ENCODE peak calls at places on chromosome 6, in nine cellular contexts. One of them, this sample, is unnamed.

GRCh38 chr6:117389227-117390057 is 36.3 kb downstream of the ROS1 start:
- DNase-seq in RPMI8226: no peak
- DNase-seq in midbrain: no peak
- DNase-seq in BJ: no peak
- DNase-seq in hepatocyte: peak; percentile 71
- DNase-seq in lung microvascular endothelial cell: no peak
- DNase-seq in astrocyte of the spinal cord: no peak
- DNase-seq in A549: peak; percentile 5
- DNase-seq in stimulated activated CD4-positive, alpha-beta T cell treated with anti-CD3 and anti-CD28 coated beads, Interleukin-1b, Interleukin-23, amount 100 ng/mL, for 48 hours: no peak
- DNase-seq in this sample: peak; percentile 90

GRCh38 chr6:158573542-158573931 is 13.6 kb downstream of the TMEM181 start:
- DNase-seq in RPMI8226: no peak
- DNase-seq in midbrain: no peak
- DNase-seq in BJ: no peak
- DNase-seq in hepatocyte: no peak
- DNase-seq in lung microvascular endothelial cell: no peak
- DNase-seq in astrocyte of the spinal cord: no peak
- DNase-seq in A549: no peak
- DNase-seq in stimulated activated CD4-positive, alpha-beta T cell treated with anti-CD3 and anti-CD28 coated beads, Interleukin-1b, Interleukin-23, amount 100 ng/mL, for 48 hours: no peak
- DNase-seq in this sample: no peak

GRCh38 chr6:107629545-107630147 is 139.7 kb downstream of the SOBP start:
- DNase-seq in RPMI8226: no peak
- DNase-seq in midbrain: no peak
- DNase-seq in BJ: no peak
- DNase-seq in hepatocyte: peak; percentile 26
- DNase-seq in lung microvascular endothelial cell: peak; percentile 20
- DNase-seq in astrocyte of the spinal cord: no peak
- DNase-seq in A549: no peak
- DNase-seq in stimulated activated CD4-positive, alpha-beta T cell treated with anti-CD3 and anti-CD28 coated beads, Interleukin-1b, Interleukin-23, amount 100 ng/mL, for 48 hours: no peak
- DNase-seq in this sample: no peak

GRCh38 chr6:37575221-37575620 is 75.5 kb upstream of the CCDC167 start:
- DNase-seq in RPMI8226: no peak
- DNase-seq in midbrain: no peak
- DNase-seq in BJ: no peak
- DNase-seq in hepatocyte: no peak
- DNase-seq in lung microvascular endothelial cell: no peak
- DNase-seq in astrocyte of the spinal cord: no peak
- DNase-seq in A549: no peak
- DNase-seq in stimulated activated CD4-positive, alpha-beta T cell treated with anti-CD3 and anti-CD28 coated beads, Interleukin-1b, Interleukin-23, amount 100 ng/mL, for 48 hours: no peak
- DNase-seq in this sample: no peak

GRCh38 chr6:168078943-168079405 is at the start of gene FRMD1:
- DNase-seq in RPMI8226: no peak
- DNase-seq in midbrain: no peak
- DNase-seq in BJ: no peak
- DNase-seq in hepatocyte: peak; percentile 44
- DNase-seq in lung microvascular endothelial cell: no peak
- DNase-seq in astrocyte of the spinal cord: no peak
- DNase-seq in A549: no peak
- DNase-seq in stimulated activated CD4-positive, alpha-beta T cell treated with anti-CD3 and anti-CD28 coated beads, Interleukin-1b, Interleukin-23, amount 100 ng/mL, for 48 hours: no peak
- DNase-seq in this sample: no peak

GRCh38 chr6:134077301-134077700 is 24.9 kb upstream of the SLC2A12 start:
- DNase-seq in RPMI8226: no peak
- DNase-seq in midbrain: no peak
- DNase-seq in BJ: no peak
- DNase-seq in hepatocyte: no peak
- DNase-seq in lung microvascular endothelial cell: peak; percentile 75
- DNase-seq in astrocyte of the spinal cord: peak; percentile 51
- DNase-seq in A549: no peak
- DNase-seq in stimulated activated CD4-positive, alpha-beta T cell treated with anti-CD3 and anti-CD28 coated beads, Interleukin-1b, Interleukin-23, amount 100 ng/mL, for 48 hours: no peak
- DNase-seq in this sample: no peak

GRCh38 chr6:93417421-93417996 is 1.9 kb downstream of the EPHA7 start:
- DNase-seq in RPMI8226: no peak
- DNase-seq in midbrain: peak; percentile 63
- DNase-seq in BJ: no peak
- DNase-seq in hepatocyte: peak; percentile 48
- DNase-seq in lung microvascular endothelial cell: peak; percentile 0
- DNase-seq in astrocyte of the spinal cord: peak; percentile 70
- DNase-seq in A549: peak; percentile 4
- DNase-seq in stimulated activated CD4-positive, alpha-beta T cell treated with anti-CD3 and anti-CD28 coated beads, Interleukin-1b, Interleukin-23, amount 100 ng/mL, for 48 hours: no peak
- DNase-seq in this sample: no peak

GRCh38 chr6:24060982-24061754 is 64.8 kb upstream of the NRSN1 start:
- DNase-seq in RPMI8226: no peak
- DNase-seq in midbrain: no peak
- DNase-seq in BJ: no peak
- DNase-seq in hepatocyte: no peak
- DNase-seq in lung microvascular endothelial cell: no peak
- DNase-seq in astrocyte of the spinal cord: no peak
- DNase-seq in A549: no peak
- DNase-seq in stimulated activated CD4-positive, alpha-beta T cell treated with anti-CD3 and anti-CD28 coated beads, Interleukin-1b, Interleukin-23, amount 100 ng/mL, for 48 hours: no peak
- DNase-seq in this sample: no peak

GRCh38 chr6:132461958-132462357 is 51.0 kb downstream of the STX7 start:
- DNase-seq in RPMI8226: no peak
- DNase-seq in midbrain: no peak
- DNase-seq in BJ: no peak
- DNase-seq in hepatocyte: no peak
- DNase-seq in lung microvascular endothelial cell: no peak
- DNase-seq in astrocyte of the spinal cord: no peak
- DNase-seq in A549: no peak
- DNase-seq in stimulated activated CD4-positive, alpha-beta T cell treated with anti-CD3 and anti-CD28 coated beads, Interleukin-1b, Interleukin-23, amount 100 ng/mL, for 48 hours: no peak
- DNase-seq in this sample: no peak

GRCh38 chr6:139977887-139978332 is 603.5 kb upstream of the CITED2 start:
- DNase-seq in RPMI8226: no peak
- DNase-seq in midbrain: no peak
- DNase-seq in BJ: peak; percentile 57
- DNase-seq in hepatocyte: peak; percentile 61
- DNase-seq in lung microvascular endothelial cell: no peak
- DNase-seq in astrocyte of the spinal cord: peak; percentile 57
- DNase-seq in A549: no peak
- DNase-seq in stimulated activated CD4-positive, alpha-beta T cell treated with anti-CD3 and anti-CD28 coated beads, Interleukin-1b, Interleukin-23, amount 100 ng/mL, for 48 hours: no peak
- DNase-seq in this sample: peak; percentile 78

GRCh38 chr6:32825966-32826365 is 9.2 kb upstream of the HLA-DOB start:
- DNase-seq in RPMI8226: peak; percentile 6
- DNase-seq in midbrain: peak; percentile 13
- DNase-seq in BJ: peak; percentile 35
- DNase-seq in hepatocyte: no peak
- DNase-seq in lung microvascular endothelial cell: peak; percentile 38
- DNase-seq in astrocyte of the spinal cord: peak; percentile 29
- DNase-seq in A549: no peak
- DNase-seq in stimulated activated CD4-positive, alpha-beta T cell treated with anti-CD3 and anti-CD28 coated beads, Interleukin-1b, Interleukin-23, amount 100 ng/mL, for 48 hours: no peak
- DNase-seq in this sample: peak; percentile 87

GRCh38 chr6:107116328-107116892 is 1.1 kb upstream of the BEND3 start:
- DNase-seq in RPMI8226: peak; percentile 68
- DNase-seq in midbrain: no peak
- DNase-seq in BJ: no peak
- DNase-seq in hepatocyte: peak; percentile 58
- DNase-seq in lung microvascular endothelial cell: peak; percentile 44
- DNase-seq in astrocyte of the spinal cord: peak; percentile 32
- DNase-seq in A549: no peak
- DNase-seq in stimulated activated CD4-positive, alpha-beta T cell treated with anti-CD3 and anti-CD28 coated beads, Interleukin-1b, Interleukin-23, amount 100 ng/mL, for 48 hours: peak; percentile 25
- DNase-seq in this sample: no peak

GRCh38 chr6:1624848-1625341 is 15.2 kb downstream of the FOXC1 start:
- DNase-seq in RPMI8226: no peak
- DNase-seq in midbrain: no peak
- DNase-seq in BJ: no peak
- DNase-seq in hepatocyte: peak; percentile 42
- DNase-seq in lung microvascular endothelial cell: peak; percentile 82
- DNase-seq in astrocyte of the spinal cord: no peak
- DNase-seq in A549: no peak
- DNase-seq in stimulated activated CD4-positive, alpha-beta T cell treated with anti-CD3 and anti-CD28 coated beads, Interleukin-1b, Interleukin-23, amount 100 ng/mL, for 48 hours: no peak
- DNase-seq in this sample: no peak

GRCh38 chr6:85662251-85662650 is 19.6 kb upstream of the SYNCRIP start:
- DNase-seq in RPMI8226: no peak
- DNase-seq in midbrain: no peak
- DNase-seq in BJ: no peak
- DNase-seq in hepatocyte: no peak
- DNase-seq in lung microvascular endothelial cell: no peak
- DNase-seq in astrocyte of the spinal cord: no peak
- DNase-seq in A549: no peak
- DNase-seq in stimulated activated CD4-positive, alpha-beta T cell treated with anti-CD3 and anti-CD28 coated beads, Interleukin-1b, Interleukin-23, amount 100 ng/mL, for 48 hours: no peak
- DNase-seq in this sample: no peak

GRCh38 chr6:56091159-56091869 is 156.1 kb downstream of the COL21A1 start:
- DNase-seq in RPMI8226: no peak
- DNase-seq in midbrain: no peak
- DNase-seq in BJ: peak; percentile 66
- DNase-seq in hepatocyte: peak; percentile 46
- DNase-seq in lung microvascular endothelial cell: no peak
- DNase-seq in astrocyte of the spinal cord: peak; percentile 94
- DNase-seq in A549: no peak
- DNase-seq in stimulated activated CD4-positive, alpha-beta T cell treated with anti-CD3 and anti-CD28 coated beads, Interleukin-1b, Interleukin-23, amount 100 ng/mL, for 48 hours: no peak
- DNase-seq in this sample: peak; percentile 62

GRCh38 chr6:109010703-109011102 is 83.9 kb downstream of the SESN1 start:
- DNase-seq in RPMI8226: no peak
- DNase-seq in midbrain: no peak
- DNase-seq in BJ: no peak
- DNase-seq in hepatocyte: no peak
- DNase-seq in lung microvascular endothelial cell: no peak
- DNase-seq in astrocyte of the spinal cord: no peak
- DNase-seq in A549: no peak
- DNase-seq in stimulated activated CD4-positive, alpha-beta T cell treated with anti-CD3 and anti-CD28 coated beads, Interleukin-1b, Interleukin-23, amount 100 ng/mL, for 48 hours: no peak
- DNase-seq in this sample: no peak

GRCh38 chr6:81863123-81863522 is 110.6 kb upstream of the TENT5A start:
- DNase-seq in RPMI8226: no peak
- DNase-seq in midbrain: no peak
- DNase-seq in BJ: no peak
- DNase-seq in hepatocyte: no peak
- DNase-seq in lung microvascular endothelial cell: no peak
- DNase-seq in astrocyte of the spinal cord: no peak
- DNase-seq in A549: no peak
- DNase-seq in stimulated activated CD4-positive, alpha-beta T cell treated with anti-CD3 and anti-CD28 coated beads, Interleukin-1b, Interleukin-23, amount 100 ng/mL, for 48 hours: no peak
- DNase-seq in this sample: no peak

GRCh38 chr6:108735991-108736345 is 112.3 kb upstream of the ARMC2 start:
- DNase-seq in RPMI8226: peak; percentile 77
- DNase-seq in midbrain: no peak
- DNase-seq in BJ: no peak
- DNase-seq in hepatocyte: no peak
- DNase-seq in lung microvascular endothelial cell: no peak
- DNase-seq in astrocyte of the spinal cord: no peak
- DNase-seq in A549: no peak
- DNase-seq in stimulated activated CD4-positive, alpha-beta T cell treated with anti-CD3 and anti-CD28 coated beads, Interleukin-1b, Interleukin-23, amount 100 ng/mL, for 48 hours: no peak
- DNase-seq in this sample: no peak